ENCODE peak calls at places on chromosomes 12 and 14, in eight cellular contexts. Y is retina; V is CD8-positive, alpha-beta T cell; J is fibroblast of the conjunctiva; S is body of pancreas; A is RCC 7860; E is GM12891; B is Karpas-422. L is an unnamed sample.

GRCh38 chr14:91693342-91693741 is 38.5 kb downstream of the CATSPERB start:
- DNase-seq in Y (no peak), V (no peak), J (peak), S (peak), A (no peak), E (no peak), B (no peak), L (no peak)

GRCh38 chr14:24630872-24631477 is 3.0 kb downstream of the GZMB start:
- DNase-seq in Y (no peak), V (no peak), J (no peak), S (peak), A (no peak), E (no peak), B (no peak), L (peak)

GRCh38 chr14:99734406-99735051 is 50.4 kb downstream of the CYP46A1 start:
- DNase-seq in Y (no peak), V (no peak), J (no peak), S (peak), A (no peak), E (no peak), B (no peak), L (no peak)

GRCh38 chr14:79180656-79181055 is 1010.5 kb downstream of the NRXN3 start:
- DNase-seq in Y (no peak), V (no peak), J (no peak), S (no peak), A (no peak), E (no peak), B (no peak), L (no peak)

GRCh38 chr12:122850695-122851350 is 15.6 kb downstream of the HIP1R start:
- DNase-seq in Y (no peak), V (no peak), J (no peak), S (no peak), A (peak), E (no peak), B (no peak), L (no peak)

GRCh38 chr14:21553266-21553665 is 26.6 kb downstream of the OR10G3 start:
- DNase-seq in Y (no peak), V (no peak), J (no peak), S (no peak), A (no peak), E (no peak), B (no peak), L (no peak)

GRCh38 chr14:32417956-32418552 is 89.0 kb downstream of the AKAP6 start:
- DNase-seq in Y (peak), V (no peak), J (no peak), S (peak), A (peak), E (no peak), B (no peak), L (peak)

GRCh38 chr14:81281317-81281716 is 60.6 kb upstream of the GTF2A1 start:
- DNase-seq in Y (no peak), V (no peak), J (no peak), S (no peak), A (no peak), E (no peak), B (no peak), L (no peak)

GRCh38 chr14:28767851-28768548 is 1.4 kb downstream of the FOXG1 start:
- DNase-seq in Y (peak), V (no peak), J (no peak), S (peak), A (no peak), E (no peak), B (no peak), L (no peak)

GRCh38 chr12:95646781-95647184 is 95.5 kb upstream of the USP44 start:
- DNase-seq in Y (no peak), V (no peak), J (no peak), S (no peak), A (no peak), E (no peak), B (no peak), L (no peak)

GRCh38 chr14:49598182-49598478 is 610 bp upstream of the LRR1 start:
- DNase-seq in Y (no peak), V (no peak), J (no peak), S (peak), A (no peak), E (no peak), B (no peak), L (no peak)

GRCh38 chr12:53726946-53727309 is 324 bp downstream of the CALCOCO1 start:
- DNase-seq in Y (no peak), V (no peak), J (no peak), S (no peak), A (no peak), E (no peak), B (peak), L (no peak)

GRCh38 chr12:111937429-111937828 is 75.5 kb downstream of the TMEM116 start:
- DNase-seq in Y (no peak), V (no peak), J (no peak), S (no peak), A (no peak), E (no peak), B (no peak), L (no peak)

GRCh38 chr12:62466018-62466595 is 519 bp upstream of the MON2 start:
- DNase-seq in Y (no peak), V (peak), J (peak), S (peak), A (no peak), E (peak), B (peak), L (peak)

GRCh38 chr14:57297852-57298251 is 29.1 kb downstream of the AP5M1 start:
- DNase-seq in Y (no peak), V (no peak), J (no peak), S (no peak), A (no peak), E (no peak), B (no peak), L (no peak)

GRCh38 chr12:15563683-15564082 is 225.5 kb downstream of the EPS8 start:
- DNase-seq in Y (no peak), V (no peak), J (peak), S (no peak), A (no peak), E (no peak), B (no peak), L (no peak)

GRCh38 chr14:74792249-74793039 is 29.3 kb downstream of the YLPM1 start:
- DNase-seq in Y (no peak), V (no peak), J (no peak), S (no peak), A (no peak), E (no peak), B (no peak), L (no peak)

GRCh38 chr14:22221508-22221907 is 367.5 kb downstream of the DAD1 start:
- DNase-seq in Y (no peak), V (no peak), J (no peak), S (no peak), A (peak), E (peak), B (peak), L (no peak)

GRCh38 chr12:30796891-30797371 is 42.2 kb upstream of the CAPRIN2 start:
- DNase-seq in Y (peak), V (no peak), J (no peak), S (no peak), A (no peak), E (no peak), B (no peak), L (no peak)

GRCh38 chr14:55794655-55795583 is 214.9 kb downstream of the KTN1 start:
- DNase-seq in Y (no peak), V (no peak), J (no peak), S (no peak), A (peak), E (no peak), B (no peak), L (no peak)

GRCh38 chr14:59359451-59360124 is 105.6 kb downstream of the GPR135 start:
- DNase-seq in Y (no peak), V (no peak), J (no peak), S (no peak), A (no peak), E (no peak), B (peak), L (no peak)

GRCh38 chr12:116524311-116524710 is 34.9 kb upstream of the MAP1LC3B2 start:
- DNase-seq in Y (no peak), V (no peak), J (no peak), S (no peak), A (no peak), E (no peak), B (no peak), L (no peak)

GRCh38 chr14:73743431-73743931 is 29.3 kb upstream of the PNMA1 start:
- DNase-seq in Y (no peak), V (peak), J (no peak), S (no peak), A (peak), E (peak), B (no peak), L (peak)

L was measured in lung.